ENCODE peak calls at places on chromosome 2, in ten cellular contexts. B is SK-MEL-5, N is AG08395, W is memory B cell, M is astrocyte of the spinal cord, P is mesenteric fat pad, L is non-pigmented ciliary epithelial cell, O is mucosa of gallbladder, Y is left ventricle myocardium inferior, R is HS-27A. G is an unnamed sample.

GRCh38 chr2:96637385-96638143 is 548 bp downstream of the KANSL3 start:
- DNase-seq in B (peak), N (peak), W (peak), M (peak), P (peak), L (peak), O (peak), Y (peak), R (peak), G (peak)

GRCh38 chr2:80068068-80068467 is 236.5 kb downstream of the LRRTM1 start:
- DNase-seq in B (no peak), N (no peak), W (no peak), M (no peak), P (no peak), L (no peak), O (no peak), Y (no peak), R (no peak), G (no peak)

GRCh38 chr2:215382011-215382410 is 53.9 kb downstream of the FN1 start:
- DNase-seq in B (no peak), N (no peak), W (no peak), M (no peak), P (no peak), L (no peak), O (no peak), Y (no peak), R (no peak), G (no peak)

GRCh38 chr2:146415291-146415690 is 1429.5 kb upstream of the ACVR2A start:
- DNase-seq in B (no peak), N (no peak), W (no peak), M (no peak), P (no peak), L (no peak), O (no peak), Y (no peak), R (no peak), G (no peak)

GRCh38 chr2:48345176-48345575 is 184.8 kb upstream of the STON1 start:
- DNase-seq in B (no peak), N (no peak), W (no peak), M (no peak), P (no peak), L (no peak), O (no peak), Y (no peak), R (no peak), G (no peak)

GRCh38 chr2:188114014-188114413 is 177.7 kb upstream of the GULP1 start:
- DNase-seq in B (no peak), N (peak), W (no peak), M (peak), P (no peak), L (peak), O (no peak), Y (no peak), R (no peak), G (no peak)

GRCh38 chr2:234968633-234969328 is 17.0 kb downstream of the SH3BP4 start:
- DNase-seq in B (no peak), N (no peak), W (no peak), M (no peak), P (no peak), L (no peak), O (no peak), Y (no peak), R (no peak), G (no peak)

GRCh38 chr2:151156943-151157705 is 104.5 kb downstream of the RBM43 start:
- DNase-seq in B (no peak), N (peak), W (no peak), M (no peak), P (no peak), L (no peak), O (no peak), Y (no peak), R (no peak), G (no peak)

GRCh38 chr2:134527398-134527797 is 191.4 kb downstream of the TMEM163 start:
- DNase-seq in B (no peak), N (no peak), W (no peak), M (no peak), P (no peak), L (no peak), O (no peak), Y (no peak), R (no peak), G (no peak)

GRCh38 chr2:232994446-232994845 is 18.6 kb downstream of the NGEF start:
- DNase-seq in B (no peak), N (no peak), W (no peak), M (no peak), P (peak), L (no peak), O (no peak), Y (no peak), R (no peak), G (no peak)

GRCh38 chr2:157107877-157108276 is 149.6 kb upstream of the GALNT5 start:
- DNase-seq in B (no peak), N (no peak), W (no peak), M (peak), P (no peak), L (peak), O (peak), Y (no peak), R (no peak), G (no peak)

GRCh38 chr2:106885981-106886915 is at the start of gene ST6GAL2:
- DNase-seq in B (no peak), N (no peak), W (no peak), M (peak), P (no peak), L (no peak), O (peak), Y (no peak), R (peak), G (no peak)

GRCh38 chr2:30178618-30179404 is 32.0 kb downstream of the YPEL5 start:
- DNase-seq in B (peak), N (peak), W (no peak), M (no peak), P (no peak), L (no peak), O (peak), Y (peak), R (no peak), G (peak)

GRCh38 chr2:64276417-64277095 is 132.3 kb upstream of the PELI1 start:
- DNase-seq in B (no peak), N (peak), W (no peak), M (no peak), P (no peak), L (no peak), O (no peak), Y (no peak), R (no peak), G (no peak)

GRCh38 chr2:96832751-96833507 is 10.9 kb downstream of the ANKRD23 start:
- DNase-seq in B (no peak), N (peak), W (no peak), M (peak), P (no peak), L (peak), O (peak), Y (peak), R (peak), G (peak)

GRCh38 chr2:205580591-205580990 is 101.7 kb upstream of the NRP2 start:
- DNase-seq in B (no peak), N (peak), W (no peak), M (peak), P (no peak), L (no peak), O (no peak), Y (no peak), R (peak), G (no peak)

GRCh38 chr2:57549642-57550102 is 496.9 kb upstream of the VRK2 start:
- DNase-seq in B (peak), N (peak), W (no peak), M (no peak), P (no peak), L (peak), O (no peak), Y (no peak), R (no peak), G (no peak)

GRCh38 chr2:12416600-12416999 is 300.1 kb upstream of the TRIB2 start:
- DNase-seq in B (peak), N (peak), W (peak), M (peak), P (no peak), L (no peak), O (peak), Y (peak), R (peak), G (peak)

G was measured in adrenal gland.